ENCODE peak calls at places on chromosomes 12 and 14, in four cellular contexts. H is H1, L is HepG2, F is GM12878. I is an unnamed sample.

GRCh38 chr12:117298191-117298590 is 63.2 kb downstream of the NOS1 start:
- DNase-seq in H (no peak), L (no peak), F (no peak), I (no peak)

GRCh38 chr12:47736216-47736615 is 10.9 kb upstream of the ENDOU start:
- DNase-seq in H (no peak), L (no peak), F (no peak), I (no peak)

GRCh38 chr12:98912401-98912800 is 267.3 kb downstream of the APAF1 start:
- DNase-seq in H (no peak), L (no peak), F (no peak), I (no peak)

GRCh38 chr14:100246809-100247428 is 8.0 kb downstream of the YY1 start:
- DNase-seq in H (no peak), L (peak; percentile 77), F (no peak), I (peak; percentile 69)

GRCh38 chr14:106875503-106875902 is 1349.1 kb downstream of the TMEM121 start:
- DNase-seq in H (no peak), L (no peak), F (no peak), I (no peak)

GRCh38 chr14:96390965-96391292 is 999 bp upstream of the AK7 start:
- DNase-seq in H (no peak), L (no peak), F (no peak), I (no peak)

GRCh38 chr14:21032326-21033154 is 2.1 kb downstream of the RNASE13 start:
- DNase-seq in H (no peak), L (no peak), F (no peak), I (no peak)

GRCh38 chr14:23438130-23438893 is 2.9 kb upstream of the MYH7 start:
- DNase-seq in H (peak; percentile 47), L (no peak), F (no peak), I (peak; percentile 28)

GRCh38 chr14:102691763-102692162 is 85.5 kb upstream of the TRAF3 start:
- DNase-seq in H (no peak), L (no peak), F (no peak), I (no peak)
- TF ChIP-seq GABPA in H (no peak), L (no peak), F (no peak), I (no peak)

DNA sequence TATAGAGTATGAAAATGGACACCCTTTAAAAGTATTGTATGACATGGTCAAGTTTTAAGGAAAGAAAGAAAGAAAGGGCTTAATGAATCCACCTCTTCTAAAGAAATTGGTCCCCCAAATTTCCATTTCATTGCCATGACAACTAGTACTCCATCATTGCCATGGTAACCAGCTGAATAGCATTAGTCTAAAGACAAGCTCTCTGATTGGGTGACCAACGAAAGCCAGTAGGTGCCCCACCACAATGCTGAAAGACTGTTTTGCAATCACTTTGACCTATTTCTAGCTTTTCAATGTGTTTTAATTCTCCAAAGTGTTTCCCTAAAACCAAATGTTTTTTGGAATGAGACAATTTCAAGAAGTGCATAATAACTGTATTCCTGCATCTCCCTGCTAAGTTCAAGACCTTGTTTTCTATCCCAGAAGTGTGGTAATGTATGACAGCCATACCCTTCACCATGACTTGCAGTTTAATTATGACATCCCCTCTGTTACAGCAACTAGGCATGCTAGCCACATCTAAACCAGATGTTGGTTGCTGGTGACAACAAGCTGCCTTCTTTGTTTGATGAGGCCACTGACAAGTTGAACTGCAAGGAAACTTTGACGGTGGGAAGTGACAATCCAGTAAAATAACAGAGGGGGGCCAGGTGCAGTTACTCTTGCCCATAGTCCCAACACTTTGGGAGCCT is 46.7 kb downstream of the KICS2 start:
- DNase-seq in H (no peak), L (no peak), F (no peak), I (peak; percentile 45)
- TF ChIP-seq ATF3 in H (no peak), L (no peak), F (no peak), I (no peak)

GRCh38 chr12:109625749-109626377 is 52.3 kb downstream of the MVK start:
- DNase-seq in H (no peak), L (no peak), F (no peak), I (no peak)

GRCh38 chr12:109626378-109627115 is 53.0 kb downstream of the MVK start:
- DNase-seq in H (no peak), L (no peak), F (no peak), I (no peak)

GRCh38 chr12:109627633-109628032 is 54.0 kb downstream of the MVK start:
- DNase-seq in H (no peak), L (no peak), F (no peak), I (no peak)

GRCh38 chr12:109624467-109624866 is 50.9 kb downstream of the MVK start:
- DNase-seq in H (no peak), L (no peak), F (no peak), I (no peak)

DNA sequence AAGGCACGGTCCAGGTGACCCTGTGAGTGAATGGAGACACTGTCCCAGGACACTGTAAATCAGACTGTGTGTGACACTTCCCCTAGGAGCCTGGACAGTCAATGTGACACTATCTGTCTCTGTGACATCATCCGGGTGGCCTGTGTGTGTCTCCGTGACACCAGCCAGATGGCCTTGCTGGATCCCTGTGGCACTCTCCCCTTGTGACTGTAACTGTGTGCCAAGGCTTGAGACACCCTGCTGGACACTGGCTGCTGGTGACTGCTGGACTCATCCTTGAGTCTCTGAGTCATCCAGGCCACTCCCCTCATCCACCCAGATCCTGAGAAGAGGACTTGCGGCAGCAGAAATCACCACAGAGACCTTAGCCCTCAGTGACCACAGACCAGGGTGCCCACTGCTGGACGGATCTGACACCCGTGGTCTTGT is 51.6 kb downstream of the MVK start:
- DNase-seq in H (no peak), L (no peak), F (no peak), I (peak; percentile 30)
- TF ChIP-seq GABPA in H (no peak), L (no peak), F (no peak), I (no peak)

GRCh38 chr12:64273527-64274403 is 51.7 kb upstream of the KICS2 start:
- DNase-seq in H (peak; percentile 71), L (peak; percentile 6), F (no peak), I (no peak)
- TF ChIP-seq ATF3 in H (no peak), L (no peak), F (no peak), I (no peak)

GRCh38 chr14:60721331-60722162 is 2.6 kb downstream of the SIX4 start:
- DNase-seq in H (peak; percentile 78), L (peak; percentile 67), F (no peak), I (peak; percentile 7)
- TF ChIP-seq GABPA in H (no peak), L (no peak), F (no peak), I (no peak)

GRCh38 chr14:49692895-49693737 is at the start of gene KLHDC1:
- DNase-seq in H (peak; percentile 77), L (peak; percentile 66), F (no peak), I (peak; percentile 46)

GRCh38 chr14:49688701-49689030 is 652 bp upstream of the POLE2 start:
- DNase-seq in H (no peak), L (no peak), F (no peak), I (no peak)

GRCh38 chr14:49691031-49691430 is 1.9 kb upstream of the KLHDC1 start:
- DNase-seq in H (no peak), L (no peak), F (no peak), I (peak; percentile 32)

GRCh38 chr14:49687942-49688700 is at the start of gene POLE2:
- DNase-seq in H (peak; percentile 92), L (peak; percentile 55), F (no peak), I (peak; percentile 86)

DNA sequence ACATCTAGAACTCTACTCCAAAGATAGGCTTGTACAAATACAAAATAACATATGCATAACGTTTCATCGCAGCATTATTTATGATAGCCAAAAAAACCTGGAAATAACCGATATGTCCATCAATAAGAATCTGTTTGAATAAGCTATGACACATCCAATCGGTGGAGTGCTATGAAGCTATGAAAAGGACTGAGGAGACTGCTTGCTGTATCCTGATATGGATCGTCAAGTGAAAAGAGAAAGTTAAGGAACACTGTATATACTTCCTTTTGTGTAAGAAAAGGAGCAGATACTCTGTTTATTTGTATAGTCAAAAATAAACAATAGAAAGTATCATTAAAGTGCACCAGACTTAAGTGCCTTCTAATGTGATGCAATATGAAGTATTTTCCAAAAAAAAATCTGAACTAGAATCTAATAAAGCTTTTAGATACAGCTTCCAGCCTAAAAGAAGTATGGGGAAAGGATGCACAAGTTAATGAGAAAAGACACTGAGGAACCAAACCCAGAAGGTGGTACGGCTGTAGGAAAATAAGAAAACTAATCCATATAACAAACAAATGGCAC is 646 bp upstream of the KLHDC1 start:
- DNase-seq in H (no peak), L (no peak), F (no peak), I (no peak)
- TF ChIP-seq ATF3 in H (no peak), L (no peak), F (no peak), I (no peak)

GRCh38 chr12:27781680-27782079 is 1.6 kb upstream of the MANSC4 start:
- DNase-seq in H (no peak), L (no peak), F (no peak), I (no peak)

GRCh38 chr12:27780612-27781408 is 774 bp upstream of the MANSC4 start:
- DNase-seq in H (peak; percentile 79), L (peak; percentile 20), F (no peak), I (peak; percentile 34)

GRCh38 chr12:27779837-27780611 is at the start of the genes KLHL42 and MANSC4:
- DNase-seq in H (peak; percentile 79), L (peak; percentile 30), F (no peak), I (peak; percentile 81)

GRCh38 chr12:27778206-27778605 is 1.8 kb upstream of the KLHL42 start:
- DNase-seq in H (no peak), L (no peak), F (no peak), I (no peak)

DNA sequence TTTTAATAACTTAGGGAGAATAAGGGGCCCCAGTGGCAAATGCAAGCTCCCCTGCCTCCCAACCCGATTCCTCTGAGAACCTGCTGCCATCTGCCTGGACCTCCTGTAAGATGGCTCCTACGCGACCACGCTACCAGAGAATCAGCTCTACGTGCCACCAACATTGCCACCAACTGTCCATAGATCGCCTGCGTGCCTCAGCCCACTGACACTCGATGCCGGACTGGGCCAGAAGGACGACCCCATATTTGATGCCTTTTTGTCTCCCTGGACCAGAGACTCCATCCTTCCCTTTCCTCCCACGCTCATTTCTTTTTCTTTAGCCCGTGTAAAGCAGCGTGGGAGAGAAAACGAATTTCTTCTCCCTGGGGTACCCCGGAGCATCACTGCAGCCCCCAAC is 617 bp upstream of the KLHL42 start:
- DNase-seq in H (no peak), L (peak; percentile 10), F (no peak), I (no peak)
- TF ChIP-seq GABPA in H (no peak), L (no peak), F (no peak), I (no peak)

I was measured in K562.